ENCODE peak calls at places on chromosomes 2 and 18, in four cellular contexts. One of them, this sample, is unnamed.
A peak's percentile ranks its signal among the peaks of the same experiment; 100 is the strongest.

GRCh38 chr2:34851804-34852203 is 1252.7 kb upstream of the FAM98A start:
- DNase-seq in HepG2: no peak
- DNase-seq in H1: no peak
- DNase-seq in GM12878: no peak
- DNase-seq in this sample: no peak

GRCh38 chr18:3688682-3689081 is 238.7 kb downstream of the TGIF1 start:
- DNase-seq in HepG2: no peak
- DNase-seq in H1: no peak
- DNase-seq in GM12878: no peak
- DNase-seq in this sample: no peak

GRCh38 chr2:10495988-10496313 is 47.8 kb upstream of the ODC1 start:
- DNase-seq in HepG2: no peak
- DNase-seq in H1: no peak
- DNase-seq in GM12878: no peak
- DNase-seq in this sample: no peak

GRCh38 chr2:202221873-202222272 is 16.5 kb downstream of the SUMO1 start:
- DNase-seq in HepG2: no peak
- DNase-seq in H1: no peak
- DNase-seq in GM12878: no peak
- DNase-seq in this sample: peak; percentile 24

GRCh38 chr2:39663187-39663930 is 2.4 kb upstream of the TMEM178A start:
- DNase-seq in HepG2: no peak
- DNase-seq in H1: no peak
- DNase-seq in GM12878: no peak
- DNase-seq in this sample: no peak

GRCh38 chr2:188307850-188308283 is 16.2 kb downstream of the GULP1 start:
- DNase-seq in HepG2: no peak
- DNase-seq in H1: no peak
- DNase-seq in GM12878: no peak
- DNase-seq in this sample: no peak

GRCh38 chr2:108640731-108641130 is 78.6 kb upstream of the RANBP2 start:
- DNase-seq in HepG2: no peak
- DNase-seq in H1: no peak
- DNase-seq in GM12878: no peak
- DNase-seq in this sample: no peak

GRCh38 chr18:34493099-34493544 is 217.0 kb upstream of the DTNA start:
- DNase-seq in HepG2: peak; percentile 72
- DNase-seq in H1: peak; percentile 49
- DNase-seq in GM12878: no peak
- DNase-seq in this sample: no peak

GRCh38 chr2:226489765-226490164 is 309.9 kb downstream of the IRS1 start:
- DNase-seq in HepG2: no peak
- DNase-seq in H1: no peak
- DNase-seq in GM12878: peak; percentile 7
- DNase-seq in this sample: no peak

GRCh38 chr18:63890950-63891304 is 3.4 kb downstream of the SERPINB2 start:
- DNase-seq in HepG2: peak; percentile 51
- DNase-seq in H1: no peak
- DNase-seq in GM12878: no peak
- DNase-seq in this sample: no peak

GRCh38 chr18:48430162-48430561 is 21.0 kb upstream of the ZBTB7C start:
- DNase-seq in HepG2: no peak
- DNase-seq in H1: no peak
- DNase-seq in GM12878: no peak
- DNase-seq in this sample: no peak

GRCh38 chr2:135688002-135688401 is 53.7 kb upstream of the UBXN4 start:
- DNase-seq in HepG2: no peak
- DNase-seq in H1: no peak
- DNase-seq in GM12878: peak; percentile 31
- DNase-seq in this sample: no peak

GRCh38 chr2:46612675-46613074 is 133.3 kb downstream of the TMEM247 start:
- DNase-seq in HepG2: no peak
- DNase-seq in H1: no peak
- DNase-seq in GM12878: no peak
- DNase-seq in this sample: no peak

GRCh38 chr18:32276896-32277295 is 87.1 kb downstream of the MEP1B start:
- DNase-seq in HepG2: no peak
- DNase-seq in H1: no peak
- DNase-seq in GM12878: no peak
- DNase-seq in this sample: no peak

GRCh38 chr2:50746526-50746925 is 285.4 kb downstream of the NRXN1 start:
- DNase-seq in HepG2: peak; percentile 22
- DNase-seq in H1: no peak
- DNase-seq in GM12878: no peak
- DNase-seq in this sample: peak; percentile 9

GRCh38 chr2:187614756-187615155 is 60.5 kb upstream of the TFPI start:
- DNase-seq in HepG2: no peak
- DNase-seq in H1: no peak
- DNase-seq in GM12878: no peak
- DNase-seq in this sample: no peak

GRCh38 chr2:54678719-54679118 is 44.7 kb upstream of the EML6 start:
- DNase-seq in HepG2: no peak
- DNase-seq in H1: no peak
- DNase-seq in GM12878: no peak
- DNase-seq in this sample: no peak

GRCh38 chr2:194464964-194465638 is 1191.9 kb upstream of the SLC39A10 start:
- DNase-seq in HepG2: no peak
- DNase-seq in H1: no peak
- DNase-seq in GM12878: no peak
- DNase-seq in this sample: no peak

GRCh38 chr2:49360051-49360767 is 205.9 kb upstream of the FSHR start:
- DNase-seq in HepG2: no peak
- DNase-seq in H1: no peak
- DNase-seq in GM12878: no peak
- DNase-seq in this sample: no peak

GRCh38 chr18:23721711-23722479 is 32.6 kb downstream of the LAMA3 start:
- DNase-seq in HepG2: no peak
- DNase-seq in H1: no peak
- DNase-seq in GM12878: no peak
- DNase-seq in this sample: no peak

GRCh38 chr18:9474103-9474982 is 970 bp upstream of the RALBP1 start:
- DNase-seq in HepG2: peak; percentile 66
- DNase-seq in H1: no peak
- DNase-seq in GM12878: no peak
- DNase-seq in this sample: no peak

GRCh38 chr2:27356056-27356381 is 545 bp downstream of the GTF3C2 start:
- DNase-seq in HepG2: peak; percentile 80
- DNase-seq in H1: no peak
- DNase-seq in GM12878: no peak
- DNase-seq in this sample: peak; percentile 86

GRCh38 chr18:49572935-49573334 is 11.1 kb downstream of the LIPG start:
- DNase-seq in HepG2: no peak
- DNase-seq in H1: no peak
- DNase-seq in GM12878: no peak
- DNase-seq in this sample: no peak

GRCh38 chr2:132923787-132924186 is 253.8 kb upstream of the LYPD1 start:
- DNase-seq in HepG2: no peak
- DNase-seq in H1: no peak
- DNase-seq in GM12878: no peak
- DNase-seq in this sample: no peak

GRCh38 chr2:94956797-94957391 is 68.6 kb upstream of the MAL start:
- DNase-seq in HepG2: peak; percentile 13
- DNase-seq in H1: no peak
- DNase-seq in GM12878: no peak
- DNase-seq in this sample: peak; percentile 53

GRCh38 chr2:209696836-209697711 is 74.6 kb upstream of the UNC80 start:
- DNase-seq in HepG2: no peak
- DNase-seq in H1: no peak
- DNase-seq in GM12878: peak; percentile 30
- DNase-seq in this sample: no peak

GRCh38 chr2:145854039-145854755 is 1334.3 kb upstream of the ZEB2 start:
- DNase-seq in HepG2: no peak
- DNase-seq in H1: no peak
- DNase-seq in GM12878: no peak
- DNase-seq in this sample: no peak

GRCh38 chr2:231138699-231139098 is 13.9 kb upstream of the HTR2B start:
- DNase-seq in HepG2: no peak
- DNase-seq in H1: no peak
- DNase-seq in GM12878: no peak
- DNase-seq in this sample: no peak

DNA sequence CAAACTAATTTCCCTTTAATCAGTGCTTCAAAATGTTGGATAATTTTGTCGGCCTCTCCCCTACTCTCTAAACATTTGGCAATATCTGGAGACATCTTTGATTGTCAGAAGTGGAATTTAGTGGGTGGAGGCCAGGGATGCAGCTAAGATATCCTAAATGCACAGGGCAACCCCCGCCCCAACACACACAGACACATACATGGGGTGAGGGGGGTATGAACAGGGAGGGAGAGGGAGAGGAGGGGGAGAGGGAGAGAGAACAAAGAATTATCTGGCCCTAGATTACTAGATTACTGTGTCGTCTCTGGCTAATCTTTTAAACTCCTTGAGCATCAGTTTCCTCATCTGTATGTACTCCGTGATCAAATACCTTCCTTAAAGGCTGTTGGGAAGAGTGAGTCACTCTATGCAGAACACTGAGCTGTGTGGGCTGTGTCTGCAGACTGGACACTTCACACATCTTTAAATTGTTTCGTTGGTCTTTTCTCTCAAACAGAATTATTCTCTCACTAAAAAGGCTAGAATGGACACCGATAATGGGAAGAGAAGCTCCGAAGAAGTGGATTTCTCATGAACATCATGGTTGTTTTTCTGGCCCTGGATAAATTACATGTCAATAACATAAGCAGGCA is 2.9 kb downstream of the RNF149 start:
- DNase-seq in HepG2: no peak
- DNase-seq in H1: no peak
- DNase-seq in GM12878: no peak
- DNase-seq in this sample: peak; percentile 53
- TF ChIP-seq YY1 in HepG2: no peak
- TF ChIP-seq YY1 in H1: no peak
- TF ChIP-seq YY1 in GM12878: no peak
- TF ChIP-seq YY1 in this sample: no peak

DNA sequence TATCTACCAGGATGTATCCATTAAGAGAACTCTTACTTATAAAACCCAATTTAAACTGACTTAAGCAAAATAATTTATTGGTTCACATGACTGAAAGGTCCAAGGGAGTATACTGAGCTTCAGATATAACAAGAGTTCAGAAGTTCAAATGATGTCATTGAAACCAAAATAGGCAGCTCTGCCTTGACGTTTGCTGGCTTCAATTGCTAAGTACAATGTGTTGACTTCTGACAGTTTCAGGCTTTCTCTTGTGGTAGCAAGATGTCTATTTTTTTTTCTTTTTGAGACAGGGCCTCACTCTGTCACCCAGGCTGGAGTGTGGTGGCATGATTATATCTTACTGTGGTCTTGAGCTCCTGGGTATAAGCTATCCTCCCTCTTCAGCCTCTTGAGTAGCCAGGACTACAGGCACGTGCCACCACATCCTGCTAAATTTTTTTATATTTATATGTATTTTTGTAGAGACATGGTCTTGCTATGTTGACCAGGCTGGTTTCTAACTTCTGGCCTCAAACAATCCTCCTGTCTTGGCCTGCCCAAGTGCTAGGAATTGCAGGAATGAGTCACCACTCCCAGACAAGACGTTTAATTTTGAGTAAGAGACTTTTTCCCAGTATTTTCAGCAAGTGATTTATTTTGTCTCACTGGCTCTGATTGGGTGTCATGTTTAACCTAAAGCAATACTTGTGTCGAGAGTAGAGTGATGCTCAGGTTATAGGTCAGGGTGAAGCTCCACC is 184.8 kb downstream of the NR4A2 start:
- DNase-seq in HepG2: no peak
- DNase-seq in H1: no peak
- DNase-seq in GM12878: no peak
- DNase-seq in this sample: no peak
- TF ChIP-seq HDAC2 in HepG2: no peak
- TF ChIP-seq HDAC2 in H1: no peak
- TF ChIP-seq HDAC2 in GM12878: no peak
- TF ChIP-seq HDAC2 in this sample: no peak

DNA sequence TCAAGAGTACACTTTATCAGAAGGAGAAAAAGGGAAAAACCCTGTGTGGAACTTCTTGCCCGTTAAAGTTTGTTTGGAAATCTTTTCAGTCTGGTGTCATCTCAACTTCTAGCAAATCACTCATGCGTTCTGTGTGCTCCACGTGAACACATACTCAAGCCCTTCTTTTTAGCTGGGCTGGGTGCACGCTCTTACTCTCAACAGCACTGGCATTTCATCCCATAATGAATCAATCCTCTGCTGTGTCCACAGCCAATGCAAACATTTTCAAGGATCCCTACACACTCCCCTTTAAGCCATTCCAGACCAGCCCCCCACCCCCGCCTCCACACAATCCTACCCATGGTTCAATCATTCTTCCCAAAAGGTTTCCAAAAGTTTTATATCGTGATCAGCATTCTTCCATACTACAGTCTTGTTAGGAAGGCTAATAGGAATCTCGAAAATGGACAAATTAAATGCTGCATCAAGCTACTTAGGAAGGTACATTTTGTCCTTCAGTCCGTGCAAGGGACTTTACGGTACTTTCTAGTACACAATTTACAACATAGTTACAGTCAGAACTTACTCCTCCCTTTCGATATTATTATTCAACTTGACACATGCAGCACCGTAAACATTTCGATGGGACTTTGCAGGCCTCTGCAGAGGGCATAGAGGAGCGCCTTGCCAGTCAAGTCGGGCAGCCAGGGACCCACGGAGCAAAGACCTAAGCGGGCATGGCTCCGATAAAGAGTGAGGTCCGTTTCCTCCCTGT is 1.5 kb downstream of the PTGR3 start:
- DNase-seq in HepG2: peak; percentile 44
- DNase-seq in H1: no peak
- DNase-seq in GM12878: no peak
- DNase-seq in this sample: peak; percentile 26
- TF ChIP-seq EZH2 in HepG2: no peak
- TF ChIP-seq EZH2 in H1: peak; percentile 81
- TF ChIP-seq EZH2 in GM12878: no peak
- TF ChIP-seq EZH2 in this sample: no peak

GRCh38 chr2:126657146-126657635 is 1.2 kb downstream of the GYPC start:
- DNase-seq in HepG2: no peak
- DNase-seq in H1: no peak
- DNase-seq in GM12878: no peak
- DNase-seq in this sample: peak; percentile 79

GRCh38 chr2:126656311-126657145 is 570 bp downstream of the GYPC start:
- DNase-seq in HepG2: no peak
- DNase-seq in H1: no peak
- DNase-seq in GM12878: no peak
- DNase-seq in this sample: peak; percentile 55

GRCh38 chr2:126655500-126656310 is at the start of gene GYPC:
- DNase-seq in HepG2: no peak
- DNase-seq in H1: no peak
- DNase-seq in GM12878: no peak
- DNase-seq in this sample: peak; percentile 86

GRCh38 chr2:126653102-126653501 is 2.9 kb upstream of the GYPC start:
- DNase-seq in HepG2: no peak
- DNase-seq in H1: no peak
- DNase-seq in GM12878: no peak
- DNase-seq in this sample: peak; percentile 6

DNA sequence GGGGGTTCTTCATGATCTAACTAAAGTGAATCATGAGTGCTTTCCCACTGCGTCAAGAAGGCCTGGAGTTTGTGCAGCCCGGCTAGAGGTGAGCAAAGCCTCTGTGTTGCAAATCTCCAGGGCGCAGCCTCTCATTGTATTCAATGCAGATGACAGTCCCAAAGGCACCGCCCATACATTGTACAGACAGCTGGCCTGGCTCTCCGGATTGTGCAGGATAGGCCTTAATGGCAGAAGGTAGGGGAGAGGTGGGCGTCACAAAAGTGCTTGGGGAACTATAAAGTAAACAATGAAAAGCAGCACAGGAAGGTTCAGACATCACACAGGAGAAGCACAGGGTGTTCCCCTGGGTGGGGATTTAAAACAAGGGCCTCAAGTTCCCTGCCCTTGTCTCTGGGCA is 892 bp upstream of the GYPC start:
- DNase-seq in HepG2: no peak
- DNase-seq in H1: no peak
- DNase-seq in GM12878: no peak
- DNase-seq in this sample: no peak
- TF ChIP-seq YY1 in HepG2: no peak
- TF ChIP-seq YY1 in H1: no peak
- TF ChIP-seq YY1 in GM12878: peak; percentile 17
- TF ChIP-seq YY1 in this sample: no peak

This sample was measured in K562.